ENCODE peak calls at places on chromosome 2, in four cellular contexts. One of them, this sample, is unnamed.

GRCh38 chr2:98412751-98413445 is 31.8 kb upstream of the INPP4A start:
- DNase-seq in GM12891: no peak
- DNase-seq in dermis blood vessel endothelial cell: peak; percentile 85
- DNase-seq in C1 segment of cervical spinal cord: peak; percentile 16
- DNase-seq in this sample: peak; percentile 56

GRCh38 chr2:12704378-12704777 is 12.4 kb upstream of the TRIB2 start:
- DNase-seq in GM12891: no peak
- DNase-seq in dermis blood vessel endothelial cell: no peak
- DNase-seq in C1 segment of cervical spinal cord: no peak
- DNase-seq in this sample: no peak

GRCh38 chr2:149595069-149595963 is 7.7 kb upstream of the MMADHC start:
- DNase-seq in GM12891: no peak
- DNase-seq in dermis blood vessel endothelial cell: no peak
- DNase-seq in C1 segment of cervical spinal cord: no peak
- DNase-seq in this sample: no peak

GRCh38 chr2:85259101-85259590 is 68.6 kb downstream of the TGOLN2 start:
- DNase-seq in GM12891: no peak
- DNase-seq in dermis blood vessel endothelial cell: no peak
- DNase-seq in C1 segment of cervical spinal cord: no peak
- DNase-seq in this sample: peak; percentile 82

GRCh38 chr2:22360735-22361374 is 1024.1 kb upstream of the KLHL29 start:
- DNase-seq in GM12891: no peak
- DNase-seq in dermis blood vessel endothelial cell: no peak
- DNase-seq in C1 segment of cervical spinal cord: no peak
- DNase-seq in this sample: peak; percentile 55

GRCh38 chr2:238700122-238700457 is 147.8 kb upstream of the TWIST2 start:
- DNase-seq in GM12891: no peak
- DNase-seq in dermis blood vessel endothelial cell: no peak
- DNase-seq in C1 segment of cervical spinal cord: no peak
- DNase-seq in this sample: peak; percentile 98

GRCh38 chr2:157055660-157056199 is 201.8 kb upstream of the GALNT5 start:
- DNase-seq in GM12891: no peak
- DNase-seq in dermis blood vessel endothelial cell: peak; percentile 69
- DNase-seq in C1 segment of cervical spinal cord: no peak
- DNase-seq in this sample: no peak

GRCh38 chr2:150587547-150588209 is 100.2 kb upstream of the RND3 start:
- DNase-seq in GM12891: no peak
- DNase-seq in dermis blood vessel endothelial cell: no peak
- DNase-seq in C1 segment of cervical spinal cord: no peak
- DNase-seq in this sample: peak; percentile 65

GRCh38 chr2:21043744-21044532 is at the start of gene APOB:
- DNase-seq in GM12891: no peak
- DNase-seq in dermis blood vessel endothelial cell: no peak
- DNase-seq in C1 segment of cervical spinal cord: peak; percentile 3
- DNase-seq in this sample: peak; percentile 57

GRCh38 chr2:121036226-121036692 is 248.7 kb downstream of the TFCP2L1 start:
- DNase-seq in GM12891: no peak
- DNase-seq in dermis blood vessel endothelial cell: no peak
- DNase-seq in C1 segment of cervical spinal cord: no peak
- DNase-seq in this sample: no peak

GRCh38 chr2:17076535-17076934 is 410.9 kb upstream of the CYRIA start:
- DNase-seq in GM12891: no peak
- DNase-seq in dermis blood vessel endothelial cell: no peak
- DNase-seq in C1 segment of cervical spinal cord: no peak
- DNase-seq in this sample: no peak

GRCh38 chr2:174003635-174004310 is 38.6 kb upstream of the SP3 start:
- DNase-seq in GM12891: no peak
- DNase-seq in dermis blood vessel endothelial cell: no peak
- DNase-seq in C1 segment of cervical spinal cord: no peak
- DNase-seq in this sample: no peak

GRCh38 chr2:151638188-151638933 is 95.9 kb downstream of the NEB start:
- DNase-seq in GM12891: no peak
- DNase-seq in dermis blood vessel endothelial cell: peak; percentile 39
- DNase-seq in C1 segment of cervical spinal cord: no peak
- DNase-seq in this sample: no peak

This sample was measured in trophoblast cell.